ENCODE peak calls at places on chromosomes 2 and 18, in ten cellular contexts. C, X, R, A, W, K, G, Y, E and J are unnamed samples.

GRCh38 chr2:45242161-45242741 is 233.0 kb upstream of the SIX2 start:
- DNase-seq in C (peak), X (peak), R (no peak), A (no peak), W (peak), K (peak), G (no peak), Y (no peak), E (no peak), J (no peak)

GRCh38 chr2:224973112-224974016 is 68.9 kb downstream of the DOCK10 start:
- DNase-seq in C (no peak), X (no peak), R (no peak), A (no peak), W (no peak), K (no peak), G (no peak), Y (no peak), E (no peak), J (peak)

GRCh38 chr2:127612111-127612822 is 33.7 kb upstream of the GPR17 start:
- DNase-seq in C (peak), X (no peak), R (peak), A (peak), W (no peak), K (no peak), G (no peak), Y (no peak), E (no peak), J (no peak)

GRCh38 chr18:22432672-22433137 is 15.0 kb upstream of the CTAGE1 start:
- DNase-seq in C (peak), X (peak), R (no peak), A (peak), W (peak), K (peak), G (peak), Y (peak), E (peak), J (no peak)

GRCh38 chr2:209334188-209335017 is 89.4 kb upstream of the MAP2 start:
- DNase-seq in C (peak), X (peak), R (no peak), A (peak), W (peak), K (peak), G (peak), Y (peak), E (peak), J (no peak)

GRCh38 chr2:86313341-86313740 is 24.1 kb downstream of the REEP1 start:
- DNase-seq in C (no peak), X (no peak), R (no peak), A (no peak), W (no peak), K (no peak), G (no peak), Y (no peak), E (no peak), J (no peak)

GRCh38 chr2:196101325-196101981 is 32.8 kb upstream of the DNAH7 start:
- DNase-seq in C (no peak), X (peak), R (no peak), A (no peak), W (peak), K (peak), G (peak), Y (no peak), E (no peak), J (no peak)

GRCh38 chr2:241618296-241618805 is 18.6 kb downstream of the THAP4 start:
- DNase-seq in C (no peak), X (no peak), R (no peak), A (no peak), W (no peak), K (no peak), G (no peak), Y (no peak), E (no peak), J (no peak)

GRCh38 chr18:62715829-62716678 is 713 bp downstream of the PHLPP1 start:
- DNase-seq in C (peak), X (peak), R (peak), A (peak), W (peak), K (peak), G (no peak), Y (peak), E (peak), J (no peak)

GRCh38 chr2:45276914-45277313 is 267.7 kb upstream of the SIX2 start:
- DNase-seq in C (peak), X (no peak), R (no peak), A (no peak), W (peak), K (peak), G (no peak), Y (peak), E (no peak), J (no peak)

GRCh38 chr2:136381722-136382633 is 264.0 kb upstream of the CXCR4 start:
- DNase-seq in C (no peak), X (no peak), R (no peak), A (no peak), W (no peak), K (no peak), G (no peak), Y (no peak), E (no peak), J (no peak)

GRCh38 chr2:221676566-221677172 is 104.6 kb upstream of the EPHA4 start:
- DNase-seq in C (no peak), X (no peak), R (no peak), A (no peak), W (peak), K (peak), G (no peak), Y (no peak), E (no peak), J (no peak)

GRCh38 chr2:10584843-10585475 is 104.8 kb downstream of the NOL10 start:
- DNase-seq in C (no peak), X (peak), R (no peak), A (no peak), W (peak), K (peak), G (peak), Y (peak), E (no peak), J (peak)

GRCh38 chr2:3041246-3041645 is 336.4 kb downstream of the EIPR1 start:
- DNase-seq in C (no peak), X (no peak), R (no peak), A (no peak), W (no peak), K (no peak), G (no peak), Y (no peak), E (no peak), J (no peak)

GRCh38 chr2:104969564-104969963 is 68.3 kb upstream of the MRPS9 start:
- DNase-seq in C (no peak), X (no peak), R (no peak), A (no peak), W (no peak), K (no peak), G (no peak), Y (peak), E (no peak), J (no peak)

GRCh38 chr2:157785866-157786662 is 90.1 kb downstream of the ACVR1 start:
- DNase-seq in C (no peak), X (peak), R (no peak), A (no peak), W (peak), K (no peak), G (no peak), Y (no peak), E (no peak), J (no peak)

GRCh38 chr2:132581917-132582316 is 88.1 kb downstream of the LYPD1 start:
- DNase-seq in C (peak), X (no peak), R (no peak), A (no peak), W (no peak), K (no peak), G (no peak), Y (no peak), E (no peak), J (no peak)

GRCh38 chr18:29605365-29605764 is 1428.4 kb upstream of the CDH2 start:
- DNase-seq in C (no peak), X (no peak), R (no peak), A (no peak), W (no peak), K (no peak), G (no peak), Y (no peak), E (no peak), J (no peak)

GRCh38 chr2:5803547-5803946 is 111.4 kb downstream of the SOX11 start:
- DNase-seq in C (no peak), X (peak), R (no peak), A (no peak), W (no peak), K (peak), G (no peak), Y (no peak), E (no peak), J (no peak)

GRCh38 chr2:30177861-30178465 is 31.2 kb downstream of the YPEL5 start:
- DNase-seq in C (no peak), X (no peak), R (no peak), A (no peak), W (no peak), K (no peak), G (no peak), Y (no peak), E (no peak), J (no peak)

GRCh38 chr18:5527603-5528002 is 16.2 kb downstream of the EPB41L3 start:
- DNase-seq in C (no peak), X (peak), R (no peak), A (no peak), W (peak), K (peak), G (peak), Y (no peak), E (peak), J (peak)

GRCh38 chr2:95043300-95043786 is 17.8 kb downstream of the MAL start:
- DNase-seq in C (peak), X (peak), R (peak), A (peak), W (peak), K (peak), G (peak), Y (no peak), E (peak), J (no peak)

GRCh38 chr18:42181474-42181873 is 226.4 kb downstream of the PIK3C3 start:
- DNase-seq in C (no peak), X (no peak), R (no peak), A (no peak), W (no peak), K (no peak), G (no peak), Y (no peak), E (no peak), J (no peak)

GRCh38 chr2:173552540-173552939 is 197.9 kb downstream of the CDCA7 start:
- DNase-seq in C (no peak), X (no peak), R (no peak), A (no peak), W (no peak), K (no peak), G (no peak), Y (no peak), E (no peak), J (no peak)

GRCh38 chr2:222052934-222053367 is 245.8 kb downstream of the PAX3 start:
- DNase-seq in C (no peak), X (no peak), R (no peak), A (no peak), W (no peak), K (no peak), G (no peak), Y (peak), E (no peak), J (no peak)

GRCh38 chr2:21822505-21822904 is 698.7 kb downstream of the TDRD15 start:
- DNase-seq in C (no peak), X (no peak), R (no peak), A (no peak), W (no peak), K (no peak), G (no peak), Y (no peak), E (no peak), J (no peak)

GRCh38 chr2:100884145-100884621 is 64.2 kb downstream of the NPAS2 start:
- DNase-seq in C (no peak), X (peak), R (no peak), A (no peak), W (no peak), K (no peak), G (no peak), Y (no peak), E (no peak), J (no peak)

GRCh38 chr2:133561045-133561852 is 7.0 kb downstream of the NCKAP5 start:
- DNase-seq in C (peak), X (peak), R (no peak), A (no peak), W (peak), K (peak), G (peak), Y (peak), E (no peak), J (no peak)

GRCh38 chr18:21450503-21450902 is 150.0 kb downstream of the ESCO1 start:
- DNase-seq in C (no peak), X (no peak), R (no peak), A (no peak), W (no peak), K (no peak), G (no peak), Y (no peak), E (no peak), J (no peak)

GRCh38 chr18:24089059-24089458 is 49.8 kb upstream of the CABYR start:
- DNase-seq in C (no peak), X (no peak), R (no peak), A (no peak), W (peak), K (peak), G (no peak), Y (no peak), E (no peak), J (no peak)

GRCh38 chr2:164073053-164073757 is 337.4 kb upstream of the FIGN start:
- DNase-seq in C (no peak), X (peak), R (no peak), A (no peak), W (no peak), K (no peak), G (peak), Y (no peak), E (no peak), J (no peak)

GRCh38 chr2:36965751-36966369 is 476 bp downstream of the STRN start:
- DNase-seq in C (peak), X (peak), R (peak), A (no peak), W (peak), K (no peak), G (no peak), Y (peak), E (no peak), J (no peak)

GRCh38 chr18:8800445-8800844 is 95.1 kb downstream of the MTCL1 start:
- DNase-seq in C (peak), X (peak), R (no peak), A (no peak), W (peak), K (peak), G (peak), Y (peak), E (no peak), J (peak)

GRCh38 chr2:25256486-25256875 is 85.2 kb downstream of the DNMT3A start:
- DNase-seq in C (no peak), X (no peak), R (no peak), A (no peak), W (no peak), K (no peak), G (no peak), Y (no peak), E (no peak), J (no peak)

GRCh38 chr2:128367601-128368359 is 49.1 kb upstream of the HS6ST1 start:
- DNase-seq in C (no peak), X (no peak), R (peak), A (peak), W (no peak), K (no peak), G (no peak), Y (no peak), E (no peak), J (no peak)

GRCh38 chr2:206154197-206154596 is 5.0 kb downstream of the NDUFS1 start:
- DNase-seq in C (no peak), X (no peak), R (no peak), A (no peak), W (no peak), K (peak), G (no peak), Y (peak), E (no peak), J (no peak)

GRCh38 chr2:50952596-50952995 is 79.3 kb downstream of the NRXN1 start:
- DNase-seq in C (no peak), X (peak), R (no peak), A (no peak), W (peak), K (peak), G (no peak), Y (no peak), E (no peak), J (no peak)

GRCh38 chr2:200615247-200615646 is 29.4 kb downstream of the AOX1 start:
- DNase-seq in C (no peak), X (peak), R (no peak), A (no peak), W (peak), K (peak), G (peak), Y (peak), E (no peak), J (peak)
- TF ChIP-seq CTCF in C (no peak), X (peak), R (no peak), A (no peak), W (no peak), K (peak), G (no peak), Y (no peak), E (no peak), J (peak)

GRCh38 chr18:58152891-58153290 is 108.9 kb downstream of the NEDD4L start:
- DNase-seq in C (no peak), X (no peak), R (no peak), A (no peak), W (no peak), K (no peak), G (no peak), Y (no peak), E (no peak), J (no peak)

GRCh38 chr18:58148954-58149471 is 105.0 kb downstream of the NEDD4L start:
- DNase-seq in C (no peak), X (no peak), R (no peak), A (no peak), W (no peak), K (no peak), G (no peak), Y (no peak), E (no peak), J (no peak)

GRCh38 chr18:58156516-58156915 is 112.5 kb downstream of the NEDD4L start:
- DNase-seq in C (no peak), X (no peak), R (no peak), A (no peak), W (no peak), K (no peak), G (no peak), Y (no peak), E (no peak), J (no peak)

GRCh38 chr18:58150772-58151171 is 106.7 kb downstream of the NEDD4L start:
- DNase-seq in C (no peak), X (no peak), R (no peak), A (no peak), W (no peak), K (no peak), G (no peak), Y (no peak), E (no peak), J (no peak)

DNA sequence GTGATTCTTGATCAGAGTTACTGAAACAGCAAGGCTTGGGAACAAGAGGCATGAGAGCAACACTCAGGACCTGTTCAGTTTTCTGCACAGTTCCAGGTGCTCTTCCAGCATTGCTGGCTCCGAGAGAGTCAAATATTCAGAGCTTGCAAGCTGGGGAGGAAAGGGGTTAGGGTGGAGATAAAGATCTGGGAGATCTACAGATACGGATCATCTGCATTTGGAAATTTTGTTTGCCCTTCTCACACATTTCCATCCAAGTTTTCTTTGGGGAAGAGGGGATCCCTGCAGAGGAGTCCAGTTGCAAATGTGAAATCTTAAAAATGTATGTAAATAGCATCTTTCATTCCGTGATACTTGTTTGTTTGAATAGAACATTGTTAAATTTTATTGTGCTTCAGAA is 108.2 kb downstream of the NEDD4L start:
- DNase-seq in C (no peak), X (no peak), R (no peak), A (no peak), W (no peak), K (no peak), G (no peak), Y (no peak), E (no peak), J (no peak)
- H3K4me3 ChIP-seq in C (no peak), X (no peak), R (no peak), A (no peak), W (no peak), K (no peak), G (no peak), Y (no peak), E (no peak), J (no peak)

GRCh38 chr2:88831792-88832248 is 140.3 kb downstream of the RPIA start:
- DNase-seq in C (peak), X (peak), R (no peak), A (no peak), W (peak), K (peak), G (no peak), Y (peak), E (peak), J (peak)
- TF ChIP-seq CTCF in C (peak), X (peak), R (no peak), A (no peak), W (peak), K (peak), G (peak), Y (peak), E (peak), J (peak)

DNA sequence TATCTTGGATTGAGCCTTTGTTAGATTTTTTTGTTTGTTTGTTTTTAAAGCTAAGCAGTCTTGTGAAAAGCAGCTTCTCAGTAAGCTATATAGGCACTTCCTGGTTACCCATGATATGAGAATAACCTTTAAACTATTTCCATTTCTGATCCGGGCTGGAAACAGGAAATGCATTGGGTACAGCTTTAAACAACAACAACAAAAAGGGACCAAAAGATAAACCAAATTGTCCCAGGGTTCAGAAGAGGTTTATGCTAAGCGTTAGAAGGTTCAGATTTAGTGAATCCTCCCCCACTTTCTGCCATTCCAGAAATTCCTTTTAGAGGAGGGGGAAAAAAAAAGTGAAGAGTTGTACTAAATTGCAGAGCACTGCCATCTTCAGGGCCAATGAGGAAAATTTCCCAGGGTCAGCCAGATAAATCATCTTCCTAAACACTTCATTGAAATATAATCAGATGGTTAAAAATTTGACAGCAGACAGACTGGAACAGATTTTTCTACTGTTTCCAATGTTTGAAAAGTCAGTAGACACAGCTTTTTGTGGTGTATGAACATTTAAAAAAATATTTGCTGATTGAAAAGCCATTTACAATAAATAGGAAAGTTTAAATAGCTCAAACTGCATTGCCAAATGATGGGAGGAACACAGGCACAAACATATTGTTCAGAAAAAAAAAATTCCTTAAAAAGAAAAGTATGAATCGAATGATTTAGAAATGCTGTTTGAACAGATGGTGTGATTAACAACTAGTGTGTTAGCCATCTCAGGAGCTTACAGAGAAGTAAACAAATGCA is 190.0 kb upstream of the TANK start:
- DNase-seq in C (peak), X (peak), R (no peak), A (peak), W (peak), K (peak), G (peak), Y (peak), E (no peak), J (peak)
- H3K4me3 ChIP-seq in C (no peak), X (peak), R (no peak), A (no peak), W (peak), K (no peak), G (no peak), Y (peak), E (peak), J (peak)

DNA sequence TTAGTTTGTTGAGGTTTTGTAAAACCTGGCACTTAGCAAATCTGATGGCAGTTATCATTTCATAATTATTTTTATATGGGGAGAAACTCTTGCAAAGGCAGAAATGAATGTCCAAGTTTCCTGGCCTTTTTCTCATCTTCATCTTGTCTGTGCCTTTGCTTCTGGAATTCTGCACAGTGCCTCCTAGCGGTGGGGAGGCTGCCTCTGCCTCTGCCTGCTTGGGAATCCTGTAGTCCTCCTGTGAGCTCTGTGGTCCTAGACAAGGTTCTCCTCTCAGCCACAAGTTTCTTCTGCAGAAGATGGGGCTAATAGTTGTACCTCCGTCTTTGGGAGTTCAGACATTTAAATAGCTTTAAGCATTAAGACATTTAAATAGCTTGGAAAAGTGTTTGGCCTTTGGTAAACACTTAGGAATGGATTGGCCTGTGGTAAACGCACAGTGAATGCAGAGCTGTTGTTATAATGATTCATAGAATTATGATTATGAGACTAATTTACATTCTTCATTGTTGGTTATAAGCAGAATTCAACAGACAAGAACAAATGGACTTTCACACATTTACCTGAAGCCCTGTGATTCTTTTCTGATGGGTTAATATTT is 101.2 kb downstream of the ZNF236 start:
- DNase-seq in C (peak), X (peak), R (no peak), A (no peak), W (peak), K (no peak), G (no peak), Y (peak), E (no peak), J (no peak)
- TF ChIP-seq CTCF in C (no peak), X (peak), R (no peak), A (no peak), W (peak), K (peak), G (peak), Y (peak), E (peak), J (peak)